ENCODE peak calls at places on chromosomes 11 and 22, in seven cellular contexts. D, A, V, T, G, P and C are unnamed samples.

GRCh38 chr22:48607901-48608650 is 1219.6 kb downstream of the BRD1 start:
- DNase-seq in V (no peak), G (no peak), D (no peak), P (no peak), A (peak; percentile 24), T (no peak), C (no peak)

GRCh38 chr11:76096552-76096951 is 109.8 kb downstream of the WNT11 start:
- DNase-seq in T (no peak), P (peak; percentile 7), D (no peak), A (no peak), G (no peak), V (no peak), C (no peak)

GRCh38 chr22:46769191-46769675 is 6.8 kb downstream of the TBC1D22A start:
- DNase-seq in G (no peak), T (no peak), D (no peak), P (no peak), A (no peak), V (no peak), C (no peak)

GRCh38 chr11:65113361-65113756 is 1.7 kb downstream of the TM7SF2 start:
- DNase-seq in P (no peak), V (peak; percentile 63), A (no peak), D (no peak), T (peak; percentile 66), G (no peak), C (no peak)

GRCh38 chr11:113906515-113906914 is 1.9 kb downstream of the HTR3B start:
- DNase-seq in P (no peak), D (no peak), V (no peak), T (no peak), G (no peak), A (no peak), C (peak; percentile 52)

GRCh38 chr11:10481567-10482349 is 26.7 kb downstream of the AMPD3 start:
- DNase-seq in A (no peak), G (no peak), T (no peak), P (no peak), V (peak; percentile 8), D (no peak), C (peak; percentile 32)

GRCh38 chr11:1708716-1709115 is 11.7 kb downstream of the KRTAP5-6 start:
- DNase-seq in P (no peak), A (no peak), T (peak; percentile 26), D (no peak), V (no peak), G (no peak), C (no peak)

GRCh38 chr11:35548925-35549561 is 23.6 kb upstream of the PAMR1 start:
- DNase-seq in V (no peak), T (no peak), A (peak; percentile 51), D (peak; percentile 92), P (no peak), G (no peak), C (no peak)

GRCh38 chr11:28760676-28761390 is 652.6 kb downstream of the METTL15 start:
- DNase-seq in P (no peak), T (no peak), G (no peak), D (no peak), V (no peak), A (peak; percentile 87), C (no peak)

GRCh38 chr22:38453065-38453672 is 1.8 kb downstream of the KCNJ4 start:
- DNase-seq in P (no peak), V (no peak), D (no peak), T (no peak), G (no peak), A (no peak), C (no peak)

GRCh38 chr11:73186294-73186850 is 31.7 kb upstream of the P2RY2 start:
- DNase-seq in P (peak; percentile 29), A (no peak), T (peak; percentile 32), D (no peak), G (no peak), V (no peak), C (no peak)

GRCh38 chr11:116112031-116112935 is 608.1 kb upstream of the CADM1 start:
- DNase-seq in T (no peak), D (no peak), P (no peak), G (no peak), A (no peak), V (no peak), C (no peak)

GRCh38 chr11:102306048-102306575 is 11.2 kb upstream of the BIRC3 start:
- DNase-seq in P (peak; percentile 86), V (no peak), A (peak; percentile 29), D (no peak), G (no peak), T (no peak), C (peak; percentile 91)

GRCh38 chr11:125164422-125165110 is at the start of gene PKNOX2:
- DNase-seq in G (peak; percentile 83), D (peak; percentile 94), P (peak; percentile 41), A (peak; percentile 79), V (peak; percentile 65), T (peak; percentile 92), C (peak; percentile 74)

GRCh38 chr11:72326151-72326842 is 82.3 kb upstream of the PHOX2A start:
- DNase-seq in G (no peak), A (peak; percentile 80), D (no peak), V (no peak), P (peak; percentile 21), T (no peak), C (no peak)

GRCh38 chr22:24093855-24094254 is 82.8 kb downstream of the CABIN1 start:
- DNase-seq in G (no peak), A (no peak), P (peak; percentile 11), D (no peak), T (peak; percentile 11), V (no peak), C (no peak)

GRCh38 chr11:1221848-1222311 is 986 bp upstream of the MUC5B start:
- DNase-seq in P (no peak), T (peak; percentile 56), D (no peak), A (no peak), G (peak; percentile 9), V (no peak), C (peak; percentile 44)

GRCh38 chr22:19488884-19489843 is 9.4 kb downstream of the CDC45 start:
- DNase-seq in A (no peak), P (peak; percentile 14), T (no peak), D (no peak), G (no peak), V (peak; percentile 30), C (no peak)

GRCh38 chr11:119366690-119367620 is 14.5 kb downstream of the USP2 start:
- DNase-seq in D (no peak), P (no peak), T (no peak), G (no peak), V (no peak), A (no peak), C (peak; percentile 46)

GRCh38 chr11:16002942-16003341 is 353.4 kb downstream of the SOX6 start:
- DNase-seq in G (no peak), A (no peak), D (no peak), V (no peak), T (no peak), P (no peak), C (no peak)

GRCh38 chr11:104995001-104995408 is 26.6 kb upstream of the CASP4 start:
- DNase-seq in D (no peak), V (no peak), G (no peak), A (no peak), T (no peak), P (no peak), C (no peak)

GRCh38 chr11:46879056-46879585 is 33.0 kb upstream of the CKAP5 start:
- DNase-seq in T (no peak), P (no peak), G (no peak), V (no peak), A (no peak), D (no peak), C (no peak)

GRCh38 chr11:78310500-78310909 is 107.1 kb downstream of the GAB2 start:
- DNase-seq in A (peak; percentile 49), G (peak; percentile 73), T (peak; percentile 69), V (peak; percentile 86), P (no peak), D (no peak), C (peak; percentile 79)

GRCh38 chr22:30287626-30288413 is 1.5 kb downstream of the CASTOR1 start:
- DNase-seq in P (peak; percentile 91), T (peak; percentile 96), G (peak; percentile 88), V (peak; percentile 89), A (peak; percentile 90), D (peak; percentile 95), C (peak; percentile 85)

GRCh38 chr11:13468750-13469149 is 5.7 kb upstream of the BTBD10 start:
- DNase-seq in T (no peak), G (no peak), V (no peak), P (no peak), D (no peak), A (no peak), C (no peak)

DNA sequence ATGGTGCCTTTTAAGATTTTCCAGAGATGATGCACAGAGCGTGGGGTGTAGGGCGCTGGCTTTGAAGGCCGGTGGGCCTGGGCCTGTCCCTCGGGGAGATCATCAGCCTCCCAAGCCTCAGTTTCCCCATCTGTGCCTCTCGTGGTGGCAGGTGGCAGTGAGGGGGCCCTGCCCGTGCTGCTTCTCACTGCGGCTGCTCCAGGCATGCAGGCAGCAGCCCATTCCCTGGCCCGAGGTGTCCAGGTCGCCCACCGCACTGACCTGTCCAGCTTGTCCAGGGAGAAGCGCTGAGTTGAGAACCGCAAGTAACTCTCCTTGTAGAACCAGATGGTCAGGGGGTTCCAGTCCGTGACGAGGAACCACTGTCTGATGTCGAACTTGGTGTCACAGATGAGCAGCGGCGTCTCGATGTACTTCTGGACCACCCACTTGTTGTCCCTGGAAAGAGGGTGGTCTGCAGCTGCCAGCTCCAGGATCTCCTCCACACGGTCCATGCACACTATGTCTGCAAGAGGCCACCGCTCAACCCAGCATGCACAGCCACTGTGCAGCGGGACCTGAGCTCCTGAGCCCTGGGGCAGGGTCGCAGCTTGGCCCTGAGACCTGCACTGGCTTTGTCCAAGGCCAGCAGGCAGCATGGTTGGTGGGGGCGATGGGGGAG is 20.5 kb upstream of the IL17REL start:
- DNase-seq in D (no peak), G (no peak), T (peak; percentile 52), V (no peak), P (no peak), A (no peak), C (peak; percentile 39)
- H3K4me1 ChIP-seq in D (no peaks in the 10 kb centered on the region), G (no peaks in the 10 kb centered on the region), T (peaks cover 7% of the 10 kb centered on the region), V (no peaks in the 10 kb centered on the region), P (peaks cover 6% of the 10 kb centered on the region), A (no peaks in the 10 kb centered on the region), C (no peaks in the 10 kb centered on the region)

DNA sequence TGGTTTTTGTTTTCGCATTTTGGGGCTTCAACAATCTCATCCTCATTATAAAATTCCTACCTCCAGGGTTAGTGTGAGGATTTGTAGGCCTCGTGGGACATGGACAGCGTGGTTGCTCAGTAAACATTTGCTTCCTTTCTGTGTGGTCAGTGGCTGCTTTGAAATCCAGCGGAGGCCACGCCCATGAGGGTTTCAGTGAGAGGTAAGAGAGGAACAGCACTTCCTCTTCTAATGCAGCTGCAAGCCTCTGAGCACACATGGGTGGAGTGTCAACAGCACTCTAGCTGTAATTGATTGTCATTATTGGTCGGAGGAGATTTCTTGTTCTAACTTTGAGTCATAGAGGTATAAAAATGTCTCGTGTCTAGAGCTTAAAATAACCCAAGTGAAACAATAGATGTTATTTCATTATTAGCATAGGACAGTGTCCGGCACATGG is 6.0 kb upstream of the ARHGAP42 start:
- DNase-seq in G (peak; percentile 33), P (peak; percentile 72), T (peak; percentile 75), V (peak; percentile 35), D (no peak), A (peak; percentile 65), C (peak; percentile 94)
- H3K4me1 ChIP-seq in G (no peaks in the 10 kb centered on the region), P (peaks cover 42% of the 10 kb centered on the region), T (peaks cover 11% of the 10 kb centered on the region), V (no peaks in the 10 kb centered on the region), D (no peaks in the 10 kb centered on the region), A (peaks cover 12% of the 10 kb centered on the region), C (no peaks in the 10 kb centered on the region)

GRCh38 chr11:67355794-67356550 is 2.6 kb upstream of the POLD4 start:
- DNase-seq in A (no peak), G (no peak), T (no peak), P (peak; percentile 20), D (peak; percentile 32), V (no peak), C (peak; percentile 74)
- H3K4me1 ChIP-seq in A (peaks cover 45% of the 10 kb centered on the region), G (peaks cover 54% of the 10 kb centered on the region), T (peaks cover 68% of the 10 kb centered on the region), P (peaks cover 81% of the 10 kb centered on the region), D (peaks cover 38% of the 10 kb centered on the region), V (peaks cover 37% of the 10 kb centered on the region), C (peaks cover 55% of the 10 kb centered on the region)

GRCh38 chr11:67406420-67406968 is 2.6 kb downstream of the TBC1D10C start:
- DNase-seq in D (no peak), T (no peak), P (no peak), G (no peak), V (no peak), A (no peak), C (no peak)
- H3K4me1 ChIP-seq in D (peaks cover 21% of the 10 kb centered on the region), T (peaks cover 7% of the 10 kb centered on the region), P (peaks cover 6% of the 10 kb centered on the region), G (no peaks in the 10 kb centered on the region), V (no peaks in the 10 kb centered on the region), A (no peaks in the 10 kb centered on the region), C (peaks cover 44% of the 10 kb centered on the region)